ENCODE peak calls at places on chromosomes 13 and 19, in ten cellular contexts. One of them, this sample, is unnamed.

GRCh38 chr19:4830332-4830731 is 1.2 kb downstream of the TICAM1 start:
- DNase-seq in ovary: no peak
- DNase-seq in bronchial epithelial cell: no peak
- DNase-seq in astrocyte of the spinal cord: no peak
- DNase-seq in AG04450: no peak
- DNase-seq in neural progenitor cell: no peak
- DNase-seq in psoas muscle: no peak
- DNase-seq in A673: no peak
- DNase-seq in fibroblast of pulmonary artery: no peak
- DNase-seq in CD4-positive, alpha-beta memory T cell: no peak
- DNase-seq in this sample: no peak

GRCh38 chr13:28754698-28755545 is 36.2 kb upstream of the SLC46A3 start:
- DNase-seq in ovary: no peak
- DNase-seq in bronchial epithelial cell: no peak
- DNase-seq in astrocyte of the spinal cord: peak
- DNase-seq in AG04450: no peak
- DNase-seq in neural progenitor cell: no peak
- DNase-seq in psoas muscle: no peak
- DNase-seq in A673: peak
- DNase-seq in fibroblast of pulmonary artery: peak
- DNase-seq in CD4-positive, alpha-beta memory T cell: no peak
- DNase-seq in this sample: peak

GRCh38 chr19:4806384-4806783 is 14.8 kb downstream of the FEM1A start:
- DNase-seq in ovary: no peak
- DNase-seq in bronchial epithelial cell: no peak
- DNase-seq in astrocyte of the spinal cord: no peak
- DNase-seq in AG04450: no peak
- DNase-seq in neural progenitor cell: no peak
- DNase-seq in psoas muscle: no peak
- DNase-seq in A673: no peak
- DNase-seq in fibroblast of pulmonary artery: no peak
- DNase-seq in CD4-positive, alpha-beta memory T cell: no peak
- DNase-seq in this sample: no peak

GRCh38 chr19:5098646-5099045 is 129.7 kb downstream of the KDM4B start:
- DNase-seq in ovary: no peak
- DNase-seq in bronchial epithelial cell: no peak
- DNase-seq in astrocyte of the spinal cord: no peak
- DNase-seq in AG04450: no peak
- DNase-seq in neural progenitor cell: no peak
- DNase-seq in psoas muscle: no peak
- DNase-seq in A673: no peak
- DNase-seq in fibroblast of pulmonary artery: no peak
- DNase-seq in CD4-positive, alpha-beta memory T cell: no peak
- DNase-seq in this sample: no peak

GRCh38 chr13:43058318-43058674 is 34.9 kb downstream of the DNAJC15 start:
- DNase-seq in ovary: no peak
- DNase-seq in bronchial epithelial cell: peak
- DNase-seq in astrocyte of the spinal cord: peak
- DNase-seq in AG04450: no peak
- DNase-seq in neural progenitor cell: no peak
- DNase-seq in psoas muscle: no peak
- DNase-seq in A673: peak
- DNase-seq in fibroblast of pulmonary artery: peak
- DNase-seq in CD4-positive, alpha-beta memory T cell: no peak
- DNase-seq in this sample: peak

GRCh38 chr13:75489502-75490263 is 7.7 kb upstream of the TBC1D4 start:
- DNase-seq in ovary: no peak
- DNase-seq in bronchial epithelial cell: peak
- DNase-seq in astrocyte of the spinal cord: peak
- DNase-seq in AG04450: peak
- DNase-seq in neural progenitor cell: no peak
- DNase-seq in psoas muscle: no peak
- DNase-seq in A673: no peak
- DNase-seq in fibroblast of pulmonary artery: peak
- DNase-seq in CD4-positive, alpha-beta memory T cell: no peak
- DNase-seq in this sample: peak

GRCh38 chr13:112648966-112649690 is 40.7 kb upstream of the ATP11A start:
- DNase-seq in ovary: no peak
- DNase-seq in bronchial epithelial cell: no peak
- DNase-seq in astrocyte of the spinal cord: no peak
- DNase-seq in AG04450: no peak
- DNase-seq in neural progenitor cell: no peak
- DNase-seq in psoas muscle: no peak
- DNase-seq in A673: no peak
- DNase-seq in fibroblast of pulmonary artery: no peak
- DNase-seq in CD4-positive, alpha-beta memory T cell: no peak
- DNase-seq in this sample: no peak

GRCh38 chr13:110758195-110758594 is 44.7 kb downstream of the ING1 start:
- DNase-seq in ovary: no peak
- DNase-seq in bronchial epithelial cell: peak
- DNase-seq in astrocyte of the spinal cord: peak
- DNase-seq in AG04450: no peak
- DNase-seq in neural progenitor cell: no peak
- DNase-seq in psoas muscle: no peak
- DNase-seq in A673: no peak
- DNase-seq in fibroblast of pulmonary artery: peak
- DNase-seq in CD4-positive, alpha-beta memory T cell: no peak
- DNase-seq in this sample: peak

GRCh38 chr13:26719356-26719945 is 41.1 kb downstream of the GPR12 start:
- DNase-seq in ovary: no peak
- DNase-seq in bronchial epithelial cell: no peak
- DNase-seq in astrocyte of the spinal cord: no peak
- DNase-seq in AG04450: no peak
- DNase-seq in neural progenitor cell: no peak
- DNase-seq in psoas muscle: no peak
- DNase-seq in A673: peak
- DNase-seq in fibroblast of pulmonary artery: no peak
- DNase-seq in CD4-positive, alpha-beta memory T cell: no peak
- DNase-seq in this sample: peak

GRCh38 chr19:13022859-13023636 is 27.8 kb downstream of the NFIX start:
- DNase-seq in ovary: peak
- DNase-seq in bronchial epithelial cell: peak
- DNase-seq in astrocyte of the spinal cord: peak
- DNase-seq in AG04450: peak
- DNase-seq in neural progenitor cell: peak
- DNase-seq in psoas muscle: peak
- DNase-seq in A673: peak
- DNase-seq in fibroblast of pulmonary artery: peak
- DNase-seq in CD4-positive, alpha-beta memory T cell: no peak
- DNase-seq in this sample: peak

GRCh38 chr19:47230122-47230920 is 678 bp downstream of the BBC3 start:
- DNase-seq in ovary: peak
- DNase-seq in bronchial epithelial cell: no peak
- DNase-seq in astrocyte of the spinal cord: peak
- DNase-seq in AG04450: no peak
- DNase-seq in neural progenitor cell: peak
- DNase-seq in psoas muscle: peak
- DNase-seq in A673: no peak
- DNase-seq in fibroblast of pulmonary artery: peak
- DNase-seq in CD4-positive, alpha-beta memory T cell: peak
- DNase-seq in this sample: peak

GRCh38 chr13:112616586-112617381 is 28.8 kb upstream of the TUBGCP3 start:
- DNase-seq in ovary: no peak
- DNase-seq in bronchial epithelial cell: peak
- DNase-seq in astrocyte of the spinal cord: peak
- DNase-seq in AG04450: no peak
- DNase-seq in neural progenitor cell: peak
- DNase-seq in psoas muscle: no peak
- DNase-seq in A673: peak
- DNase-seq in fibroblast of pulmonary artery: peak
- DNase-seq in CD4-positive, alpha-beta memory T cell: peak
- DNase-seq in this sample: peak

DNA sequence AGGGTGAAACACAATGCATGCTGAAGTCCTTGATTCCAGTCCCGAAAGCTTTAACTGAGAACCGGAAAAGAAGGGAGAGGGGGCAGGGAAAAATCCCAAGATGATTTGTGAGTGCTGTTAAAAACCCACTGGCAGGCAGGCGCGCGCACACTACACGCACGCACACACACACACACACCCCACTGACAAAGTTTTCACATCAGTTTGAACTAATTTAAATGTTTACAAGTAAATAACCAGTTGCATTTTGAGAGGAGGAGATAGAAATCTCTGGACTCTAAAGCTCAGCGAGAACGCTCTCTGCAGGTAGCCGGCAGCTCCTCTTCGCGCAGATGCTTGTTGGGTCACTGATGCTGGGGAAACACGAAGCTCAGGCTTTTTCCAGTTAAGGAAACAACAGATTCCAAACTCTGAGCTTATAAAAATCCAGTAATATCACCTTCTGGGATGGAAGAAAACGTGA is 818 bp upstream of the SLITRK1 start:
- DNase-seq in ovary: no peak
- DNase-seq in bronchial epithelial cell: no peak
- DNase-seq in astrocyte of the spinal cord: no peak
- DNase-seq in AG04450: no peak
- DNase-seq in neural progenitor cell: peak
- DNase-seq in psoas muscle: no peak
- DNase-seq in A673: no peak
- DNase-seq in fibroblast of pulmonary artery: no peak
- DNase-seq in CD4-positive, alpha-beta memory T cell: no peak
- DNase-seq in this sample: no peak
- H3K4me3 ChIP-seq in ovary: no peak
- H3K4me3 ChIP-seq in bronchial epithelial cell: no peak
- H3K4me3 ChIP-seq in astrocyte of the spinal cord: peak
- H3K4me3 ChIP-seq in AG04450: no peak
- H3K4me3 ChIP-seq in neural progenitor cell: peak
- H3K4me3 ChIP-seq in psoas muscle: no peak
- H3K4me3 ChIP-seq in A673: no peak
- H3K4me3 ChIP-seq in fibroblast of pulmonary artery: no peak
- H3K4me3 ChIP-seq in CD4-positive, alpha-beta memory T cell: no peak
- H3K4me3 ChIP-seq in this sample: no peak

GRCh38 chr19:34430738-34431625 is 2.8 kb downstream of the UBA2 start:
- DNase-seq in ovary: no peak
- DNase-seq in bronchial epithelial cell: peak
- DNase-seq in astrocyte of the spinal cord: peak
- DNase-seq in AG04450: no peak
- DNase-seq in neural progenitor cell: peak
- DNase-seq in psoas muscle: no peak
- DNase-seq in A673: peak
- DNase-seq in fibroblast of pulmonary artery: peak
- DNase-seq in CD4-positive, alpha-beta memory T cell: peak
- DNase-seq in this sample: peak
- H3K4me3 ChIP-seq in ovary: no peak
- H3K4me3 ChIP-seq in bronchial epithelial cell: no peak
- H3K4me3 ChIP-seq in astrocyte of the spinal cord: no peak
- H3K4me3 ChIP-seq in AG04450: peak
- H3K4me3 ChIP-seq in neural progenitor cell: peak
- H3K4me3 ChIP-seq in psoas muscle: peak
- H3K4me3 ChIP-seq in A673: peak
- H3K4me3 ChIP-seq in fibroblast of pulmonary artery: no peak
- H3K4me3 ChIP-seq in CD4-positive, alpha-beta memory T cell: peak
- H3K4me3 ChIP-seq in this sample: no peak

GRCh38 chr19:38660724-38661123 is 13.3 kb downstream of the ACTN4 start:
- DNase-seq in ovary: no peak
- DNase-seq in bronchial epithelial cell: no peak
- DNase-seq in astrocyte of the spinal cord: no peak
- DNase-seq in AG04450: no peak
- DNase-seq in neural progenitor cell: no peak
- DNase-seq in psoas muscle: no peak
- DNase-seq in A673: no peak
- DNase-seq in fibroblast of pulmonary artery: no peak
- DNase-seq in CD4-positive, alpha-beta memory T cell: no peak
- DNase-seq in this sample: no peak
- H3K4me3 ChIP-seq in ovary: no peak
- H3K4me3 ChIP-seq in bronchial epithelial cell: no peak
- H3K4me3 ChIP-seq in astrocyte of the spinal cord: no peak
- H3K4me3 ChIP-seq in AG04450: no peak
- H3K4me3 ChIP-seq in neural progenitor cell: no peak
- H3K4me3 ChIP-seq in psoas muscle: no peak
- H3K4me3 ChIP-seq in A673: no peak
- H3K4me3 ChIP-seq in fibroblast of pulmonary artery: no peak
- H3K4me3 ChIP-seq in CD4-positive, alpha-beta memory T cell: no peak
- H3K4me3 ChIP-seq in this sample: no peak

GRCh38 chr19:45954132-45954531 is 19.5 kb downstream of the NOVA2 start:
- DNase-seq in ovary: no peak
- DNase-seq in bronchial epithelial cell: no peak
- DNase-seq in astrocyte of the spinal cord: peak
- DNase-seq in AG04450: no peak
- DNase-seq in neural progenitor cell: peak
- DNase-seq in psoas muscle: no peak
- DNase-seq in A673: no peak
- DNase-seq in fibroblast of pulmonary artery: no peak
- DNase-seq in CD4-positive, alpha-beta memory T cell: no peak
- DNase-seq in this sample: no peak

GRCh38 chr19:45958763-45959516 is 14.7 kb downstream of the NOVA2 start:
- DNase-seq in ovary: no peak
- DNase-seq in bronchial epithelial cell: no peak
- DNase-seq in astrocyte of the spinal cord: peak
- DNase-seq in AG04450: no peak
- DNase-seq in neural progenitor cell: no peak
- DNase-seq in psoas muscle: no peak
- DNase-seq in A673: no peak
- DNase-seq in fibroblast of pulmonary artery: peak
- DNase-seq in CD4-positive, alpha-beta memory T cell: no peak
- DNase-seq in this sample: no peak

GRCh38 chr19:45958320-45958719 is 15.3 kb downstream of the NOVA2 start:
- DNase-seq in ovary: no peak
- DNase-seq in bronchial epithelial cell: no peak
- DNase-seq in astrocyte of the spinal cord: no peak
- DNase-seq in AG04450: no peak
- DNase-seq in neural progenitor cell: no peak
- DNase-seq in psoas muscle: no peak
- DNase-seq in A673: no peak
- DNase-seq in fibroblast of pulmonary artery: no peak
- DNase-seq in CD4-positive, alpha-beta memory T cell: no peak
- DNase-seq in this sample: no peak

GRCh38 chr19:45953676-45954075 is 20.0 kb downstream of the NOVA2 start:
- DNase-seq in ovary: no peak
- DNase-seq in bronchial epithelial cell: peak
- DNase-seq in astrocyte of the spinal cord: peak
- DNase-seq in AG04450: no peak
- DNase-seq in neural progenitor cell: no peak
- DNase-seq in psoas muscle: no peak
- DNase-seq in A673: no peak
- DNase-seq in fibroblast of pulmonary artery: no peak
- DNase-seq in CD4-positive, alpha-beta memory T cell: no peak
- DNase-seq in this sample: no peak

GRCh38 chr19:45955905-45956608 is 17.6 kb downstream of the NOVA2 start:
- DNase-seq in ovary: no peak
- DNase-seq in bronchial epithelial cell: peak
- DNase-seq in astrocyte of the spinal cord: peak
- DNase-seq in AG04450: no peak
- DNase-seq in neural progenitor cell: no peak
- DNase-seq in psoas muscle: peak
- DNase-seq in A673: no peak
- DNase-seq in fibroblast of pulmonary artery: peak
- DNase-seq in CD4-positive, alpha-beta memory T cell: no peak
- DNase-seq in this sample: no peak
- H3K4me3 ChIP-seq in ovary: no peak
- H3K4me3 ChIP-seq in bronchial epithelial cell: no peak
- H3K4me3 ChIP-seq in astrocyte of the spinal cord: no peak
- H3K4me3 ChIP-seq in AG04450: no peak
- H3K4me3 ChIP-seq in neural progenitor cell: no peak
- H3K4me3 ChIP-seq in psoas muscle: no peak
- H3K4me3 ChIP-seq in A673: no peak
- H3K4me3 ChIP-seq in fibroblast of pulmonary artery: no peak
- H3K4me3 ChIP-seq in CD4-positive, alpha-beta memory T cell: no peak
- H3K4me3 ChIP-seq in this sample: no peak

GRCh38 chr13:103009061-103009840 is 57.0 kb downstream of the SLC10A2 start:
- DNase-seq in ovary: no peak
- DNase-seq in bronchial epithelial cell: no peak
- DNase-seq in astrocyte of the spinal cord: no peak
- DNase-seq in AG04450: no peak
- DNase-seq in neural progenitor cell: no peak
- DNase-seq in psoas muscle: no peak
- DNase-seq in A673: no peak
- DNase-seq in fibroblast of pulmonary artery: no peak
- DNase-seq in CD4-positive, alpha-beta memory T cell: no peak
- DNase-seq in this sample: peak
- H3K4me3 ChIP-seq in ovary: no peak
- H3K4me3 ChIP-seq in bronchial epithelial cell: no peak
- H3K4me3 ChIP-seq in astrocyte of the spinal cord: no peak
- H3K4me3 ChIP-seq in AG04450: no peak
- H3K4me3 ChIP-seq in neural progenitor cell: no peak
- H3K4me3 ChIP-seq in psoas muscle: no peak
- H3K4me3 ChIP-seq in A673: no peak
- H3K4me3 ChIP-seq in fibroblast of pulmonary artery: no peak
- H3K4me3 ChIP-seq in CD4-positive, alpha-beta memory T cell: no peak
- H3K4me3 ChIP-seq in this sample: no peak

This sample was measured in choroid plexus epithelial cell.